ENCODE peak calls at places on chromosome 4, in eight cellular contexts. One of them, this sample, is unnamed.

GRCh38 chr4:118823471-118823870 is 12.5 kb downstream of the SEC24D start:
- DNase-seq in CD4-positive, alpha-beta memory T cell: no peak
- DNase-seq in DND-41: no peak
- DNase-seq in hepatocyte: no peak
- DNase-seq in GM13977: no peak
- DNase-seq in T-helper 2 cell: no peak
- DNase-seq in NCI-H1092: peak
- DNase-seq in T-helper 1 cell: no peak
- DNase-seq in this sample: no peak

GRCh38 chr4:44817905-44818304 is 91.5 kb upstream of the GNPDA2 start:
- DNase-seq in T-helper 1 cell: no peak
- DNase-seq in GM13977: no peak
- DNase-seq in T-helper 2 cell: no peak
- DNase-seq in DND-41: no peak
- DNase-seq in CD4-positive, alpha-beta memory T cell: no peak
- DNase-seq in hepatocyte: peak
- DNase-seq in NCI-H1092: no peak
- DNase-seq in this sample: no peak

GRCh38 chr4:72110886-72111285 is 79.1 kb downstream of the NPFFR2 start:
- DNase-seq in hepatocyte: no peak
- DNase-seq in GM13977: no peak
- DNase-seq in DND-41: no peak
- DNase-seq in T-helper 2 cell: no peak
- DNase-seq in T-helper 1 cell: no peak
- DNase-seq in NCI-H1092: no peak
- DNase-seq in CD4-positive, alpha-beta memory T cell: no peak
- DNase-seq in this sample: no peak

GRCh38 chr4:36676139-36677050 is 395.0 kb downstream of the DTHD1 start:
- DNase-seq in GM13977: no peak
- DNase-seq in hepatocyte: peak
- DNase-seq in T-helper 1 cell: no peak
- DNase-seq in DND-41: no peak
- DNase-seq in NCI-H1092: no peak
- DNase-seq in CD4-positive, alpha-beta memory T cell: no peak
- DNase-seq in T-helper 2 cell: no peak
- DNase-seq in this sample: no peak

GRCh38 chr4:126661194-126661593 is 971.6 kb upstream of the INTU start:
- DNase-seq in NCI-H1092: no peak
- DNase-seq in hepatocyte: no peak
- DNase-seq in DND-41: no peak
- DNase-seq in T-helper 2 cell: no peak
- DNase-seq in CD4-positive, alpha-beta memory T cell: no peak
- DNase-seq in T-helper 1 cell: no peak
- DNase-seq in GM13977: no peak
- DNase-seq in this sample: no peak

GRCh38 chr4:38320349-38320707 is 343.7 kb upstream of the KLF3 start:
- DNase-seq in DND-41: no peak
- DNase-seq in T-helper 1 cell: no peak
- DNase-seq in NCI-H1092: no peak
- DNase-seq in GM13977: no peak
- DNase-seq in T-helper 2 cell: no peak
- DNase-seq in hepatocyte: no peak
- DNase-seq in CD4-positive, alpha-beta memory T cell: no peak
- DNase-seq in this sample: no peak

GRCh38 chr4:1752284-1753041 is 31.1 kb downstream of the TACC3 start:
- DNase-seq in T-helper 2 cell: no peak
- DNase-seq in T-helper 1 cell: no peak
- DNase-seq in CD4-positive, alpha-beta memory T cell: no peak
- DNase-seq in DND-41: peak
- DNase-seq in NCI-H1092: no peak
- DNase-seq in GM13977: no peak
- DNase-seq in hepatocyte: no peak
- DNase-seq in this sample: peak

GRCh38 chr4:134906404-134907023 is 704.9 kb upstream of the PABPC4L start:
- DNase-seq in GM13977: no peak
- DNase-seq in T-helper 2 cell: no peak
- DNase-seq in NCI-H1092: peak
- DNase-seq in CD4-positive, alpha-beta memory T cell: no peak
- DNase-seq in hepatocyte: peak
- DNase-seq in T-helper 1 cell: no peak
- DNase-seq in DND-41: peak
- DNase-seq in this sample: no peak

GRCh38 chr4:6953751-6954380 is 44.2 kb downstream of the TBC1D14 start:
- DNase-seq in hepatocyte: peak
- DNase-seq in NCI-H1092: no peak
- DNase-seq in T-helper 2 cell: no peak
- DNase-seq in DND-41: no peak
- DNase-seq in GM13977: no peak
- DNase-seq in T-helper 1 cell: no peak
- DNase-seq in CD4-positive, alpha-beta memory T cell: no peak
- DNase-seq in this sample: no peak

GRCh38 chr4:101707596-101707995 is 82.9 kb upstream of the BANK1 start:
- DNase-seq in CD4-positive, alpha-beta memory T cell: no peak
- DNase-seq in T-helper 2 cell: no peak
- DNase-seq in NCI-H1092: no peak
- DNase-seq in T-helper 1 cell: no peak
- DNase-seq in DND-41: no peak
- DNase-seq in GM13977: no peak
- DNase-seq in hepatocyte: no peak
- DNase-seq in this sample: no peak

GRCh38 chr4:104772849-104773248 is 278.2 kb upstream of the CXXC4 start:
- DNase-seq in T-helper 2 cell: no peak
- DNase-seq in T-helper 1 cell: no peak
- DNase-seq in GM13977: no peak
- DNase-seq in DND-41: no peak
- DNase-seq in NCI-H1092: no peak
- DNase-seq in hepatocyte: no peak
- DNase-seq in CD4-positive, alpha-beta memory T cell: no peak
- DNase-seq in this sample: no peak

GRCh38 chr4:138235419-138235952 is 6.7 kb downstream of the SLC7A11 start:
- DNase-seq in T-helper 2 cell: no peak
- DNase-seq in T-helper 1 cell: no peak
- DNase-seq in hepatocyte: no peak
- DNase-seq in NCI-H1092: no peak
- DNase-seq in DND-41: no peak
- DNase-seq in GM13977: no peak
- DNase-seq in CD4-positive, alpha-beta memory T cell: no peak
- DNase-seq in this sample: no peak

GRCh38 chr4:13891544-13891939 is 264.0 kb upstream of the BOD1L1 start:
- DNase-seq in CD4-positive, alpha-beta memory T cell: no peak
- DNase-seq in NCI-H1092: no peak
- DNase-seq in T-helper 1 cell: no peak
- DNase-seq in T-helper 2 cell: no peak
- DNase-seq in GM13977: no peak
- DNase-seq in DND-41: no peak
- DNase-seq in hepatocyte: no peak
- DNase-seq in this sample: no peak